ENCODE peak calls at places on chromosomes 7 and 10, in four cellular contexts. P is HepG2, J is K562, T is H1. H is an unnamed sample.
A peak's percentile ranks its signal among the peaks of the same experiment; 100 is the strongest.

GRCh38 chr7:150383710-150384397 is 4.7 kb downstream of the ZNF775 start:
- DNase-seq in P (peak; percentile 98), J (peak; percentile 56), T (peak; percentile 92), H (peak; percentile 96)

GRCh38 chr7:100493476-100494264 is 9.9 kb downstream of the NYAP1 start:
- DNase-seq in P (peak; percentile 33), J (peak; percentile 60), T (peak; percentile 73), H (peak; percentile 67)

GRCh38 chr7:74267756-74268565 is 13.8 kb upstream of the RFC2 start:
- DNase-seq in P (no peak), J (no peak), T (no peak), H (no peak)

GRCh38 chr7:82109288-82109687 is 334.3 kb downstream of the CACNA2D1 start:
- DNase-seq in P (no peak), J (no peak), T (no peak), H (no peak)

GRCh38 chr7:77199008-77199966 is at the start of gene FGL2:
- DNase-seq in P (no peak), J (no peak), T (peak; percentile 47), H (peak; percentile 25)

GRCh38 chr10:70595566-70596016 is 7.0 kb downstream of the PRF1 start:
- DNase-seq in P (peak; percentile 66), J (peak; percentile 75), T (peak; percentile 40), H (no peak)

GRCh38 chr7:42167206-42167913 is 69.6 kb downstream of the GLI3 start:
- DNase-seq in P (no peak), J (no peak), T (no peak), H (no peak)

GRCh38 chr10:124498071-124498470 is 36.4 kb downstream of the LHPP start:
- DNase-seq in P (no peak), J (no peak), T (no peak), H (no peak)

GRCh38 chr7:128890306-128891109 is 20.0 kb downstream of the KCP start:
- DNase-seq in P (no peak), J (no peak), T (peak; percentile 64), H (peak; percentile 52)

GRCh38 chr10:19656420-19657042 is 159.7 kb upstream of the PLXDC2 start:
- DNase-seq in P (peak; percentile 10), J (no peak), T (no peak), H (no peak)

GRCh38 chr7:67100956-67101361 is 104.3 kb downstream of the TYW1 start:
- DNase-seq in P (no peak), J (peak; percentile 85), T (no peak), H (peak; percentile 15)

GRCh38 chr10:24822557-24822956 is 98.9 kb upstream of the ARHGAP21 start:
- DNase-seq in P (no peak), J (no peak), T (no peak), H (no peak)

DNA sequence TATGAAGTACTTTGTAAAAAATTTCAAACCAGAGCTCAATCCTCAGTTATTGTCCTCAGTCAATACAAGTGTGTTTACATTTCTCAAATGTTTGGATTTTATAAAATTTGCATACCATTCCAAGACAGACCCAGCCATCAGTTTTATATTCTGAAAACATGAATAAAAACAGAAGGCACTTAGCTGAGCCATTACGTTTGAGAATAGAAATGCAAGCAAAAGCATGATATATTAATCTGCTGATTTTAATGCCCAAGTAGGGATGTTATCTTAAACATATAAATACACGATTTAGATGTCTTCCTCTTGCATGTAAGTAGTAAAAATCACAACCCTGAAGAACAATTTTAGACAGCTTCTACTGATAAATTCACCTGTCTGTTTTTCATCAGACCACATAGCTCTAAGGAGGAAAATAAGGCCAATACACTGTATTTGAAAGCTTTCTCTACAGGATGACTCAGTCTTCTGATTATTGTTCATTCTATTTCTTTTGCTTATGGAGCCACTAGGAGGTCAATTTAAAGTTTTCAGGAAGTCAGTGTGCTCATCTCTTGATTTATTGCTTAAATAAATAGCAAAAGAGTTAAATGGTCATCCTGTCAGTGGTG is 211.0 kb upstream of the CHRM2 start:
- DNase-seq in P (no peak), J (no peak), T (no peak), H (no peak)
- TF ChIP-seq ATF2 in P (no peak), J (no peak), T (no peak), H (no peak)

DNA sequence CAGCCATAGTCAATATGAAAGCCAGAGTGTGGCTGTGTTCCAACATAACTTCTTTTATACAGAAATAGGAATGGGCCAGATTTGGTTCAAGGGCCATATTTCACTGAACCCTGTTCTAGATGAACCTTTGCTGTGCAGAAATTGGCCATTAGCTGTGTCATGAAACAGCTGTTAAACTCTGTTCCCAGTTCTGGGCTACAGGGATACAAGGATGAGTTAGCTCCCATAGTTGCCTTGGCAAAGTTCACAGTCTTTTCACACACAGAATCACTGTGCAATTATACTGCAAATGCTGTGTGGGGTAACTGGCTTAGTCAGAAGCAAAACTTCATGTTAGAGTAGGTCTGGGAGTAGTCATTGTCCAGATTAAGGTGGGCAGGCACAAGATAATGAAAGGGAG is 213.8 kb upstream of the LRRN3 start:
- DNase-seq in P (no peak), J (no peak), T (no peak), H (no peak)
- TF ChIP-seq JUN in P (no peak), J (no peak), T (no peak), H (no peak)

GRCh38 chr10:76874896-76875295 is 762.7 kb downstream of the KCNMA1 start:
- DNase-seq in P (no peak), J (no peak), T (no peak), H (no peak)
- TF ChIP-seq ATF2 in P (no peak), J (no peak), T (no peak), H (no peak)

DNA sequence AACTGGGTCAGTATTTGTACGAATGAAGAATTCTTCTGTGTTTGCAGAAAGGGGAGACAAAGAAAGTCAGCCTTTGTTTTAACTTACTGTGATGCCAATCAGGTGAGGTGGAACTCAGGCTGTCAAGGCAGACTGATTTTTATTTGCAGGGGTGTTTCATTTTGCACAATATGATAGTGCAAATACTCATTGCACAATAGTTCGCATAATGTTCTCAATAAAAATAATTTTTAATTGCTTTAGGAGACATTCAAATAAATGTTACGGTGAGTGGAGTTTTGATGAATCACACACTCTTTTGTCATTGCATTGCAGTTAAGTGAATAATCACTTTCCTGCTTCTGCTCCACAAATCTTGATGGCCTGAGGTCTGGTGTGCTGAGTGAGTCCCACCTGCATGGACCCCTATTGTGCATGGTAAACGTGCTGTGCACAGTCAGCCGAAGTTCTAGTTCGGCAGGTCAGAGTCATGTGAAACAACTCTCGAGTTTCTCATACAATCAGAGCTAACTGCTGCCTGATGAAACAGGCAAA is 141.3 kb upstream of the FZD8 start:
- DNase-seq in P (no peak), J (no peak), T (no peak), H (no peak)
- TF ChIP-seq JUN in P (no peak), J (no peak), T (no peak), H (no peak)

H was measured in WTC11.